ENCODE peak calls at places on chromosomes 16 and 17, in eight cellular contexts. K is ovary, U is IMR-90, L is body of pancreas, Q is esophagus squamous epithelium, E is lower leg skin, I is sigmoid colon, D is esophagus muscularis mucosa. S is an unnamed sample.

GRCh38 chr17:83203073-83203471 is 123.7 kb downstream of the METRNL start:
- DNase-seq in K (peak), U (peak), L (peak), Q (no peak), E (peak), I (peak), D (no peak), S (peak)

GRCh38 chr17:10171057-10171456 is 27.3 kb downstream of the GAS7 start:
- DNase-seq in K (peak), U (no peak), L (peak), Q (no peak), E (peak), I (peak), D (no peak), S (no peak)

GRCh38 chr17:64411999-64412771 is 21.5 kb upstream of the PECAM1 start:
- DNase-seq in K (peak), U (no peak), L (peak), Q (no peak), E (peak), I (peak), D (no peak), S (no peak)

GRCh38 chr16:85928411-85928820 is 29.5 kb downstream of the IRF8 start:
- DNase-seq in K (peak), U (peak), L (peak), Q (no peak), E (no peak), I (peak), D (no peak), S (no peak)

GRCh38 chr17:58176200-58176599 is 9.4 kb downstream of the OR4D2 start:
- DNase-seq in K (no peak), U (peak), L (no peak), Q (no peak), E (no peak), I (no peak), D (no peak), S (no peak)

GRCh38 chr16:53945996-53946395 is 242.0 kb downstream of the FTO start:
- DNase-seq in K (no peak), U (peak), L (peak), Q (no peak), E (no peak), I (no peak), D (no peak), S (peak)

GRCh38 chr17:76878568-76878967 is 10.4 kb downstream of the MGAT5B start:
- DNase-seq in K (no peak), U (no peak), L (no peak), Q (no peak), E (no peak), I (no peak), D (no peak), S (no peak)

GRCh38 chr17:28938552-28938951 is 12.8 kb downstream of the PHF12 start:
- DNase-seq in K (no peak), U (no peak), L (no peak), Q (no peak), E (no peak), I (no peak), D (no peak), S (no peak)

GRCh38 chr17:76561332-76561731 is 21.5 kb downstream of the PRCD start:
- DNase-seq in K (no peak), U (peak), L (no peak), Q (no peak), E (no peak), I (no peak), D (no peak), S (no peak)

GRCh38 chr17:69812240-69812837 is 262.7 kb upstream of the KCNJ16 start:
- DNase-seq in K (no peak), U (no peak), L (no peak), Q (no peak), E (no peak), I (no peak), D (no peak), S (no peak)

GRCh38 chr17:4480929-4481898 is 17.5 kb upstream of the SPNS2 start:
- DNase-seq in K (no peak), U (no peak), L (no peak), Q (no peak), E (no peak), I (no peak), D (no peak), S (no peak)

GRCh38 chr16:74094514-74094913 is 202.1 kb upstream of the PSMD7 start:
- DNase-seq in K (no peak), U (no peak), L (no peak), Q (no peak), E (no peak), I (no peak), D (no peak), S (no peak)

DNA sequence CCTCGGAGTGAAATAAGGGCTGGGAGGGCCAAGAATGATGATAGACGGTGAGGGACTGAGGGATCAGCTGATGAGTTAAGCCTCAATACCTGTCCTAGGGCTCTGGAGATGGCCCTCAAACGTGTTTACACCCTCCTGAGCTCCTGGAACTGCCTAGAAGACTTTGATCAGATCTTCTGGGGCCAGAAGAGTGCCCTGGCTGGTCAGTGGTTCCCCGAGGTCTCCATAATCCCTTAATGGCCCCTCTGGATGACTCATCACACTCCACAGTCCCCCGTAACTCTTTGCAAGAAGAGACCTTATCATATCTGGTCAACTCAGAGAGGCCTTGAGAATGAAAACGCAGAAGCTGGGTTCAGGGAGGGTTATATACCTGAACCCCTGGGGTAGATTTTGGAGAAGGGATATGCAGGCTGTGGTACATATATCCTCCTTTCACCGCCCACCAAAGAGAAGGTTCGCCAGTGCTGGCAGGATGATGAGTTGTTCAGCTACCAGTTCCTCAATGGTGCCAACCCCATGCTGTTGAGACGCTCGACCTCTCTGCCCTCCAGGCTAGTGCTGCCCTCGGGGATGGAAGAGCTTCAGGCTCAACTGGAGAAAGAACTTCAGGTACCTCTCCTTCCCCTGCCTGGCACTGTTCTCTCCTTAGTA is 3.1 kb downstream of the ALOX12 start:
- DNase-seq in K (no peak), U (no peak), L (no peak), Q (no peak), E (no peak), I (no peak), D (no peak), S (no peak)
- TF ChIP-seq POLR2A in K (no peak), U (no peak), L (no peak), Q (no peak), E (no peak), I (no peak), D (no peak), S (no peak)

GRCh38 chr17:67043283-67043682 is 1.1 kb upstream of the CACNG1 start:
- DNase-seq in K (no peak), U (no peak), L (no peak), Q (no peak), E (no peak), I (no peak), D (no peak), S (no peak)
- TF ChIP-seq POLR2A in K (no peak), U (no peak), L (no peak), Q (no peak), E (no peak), I (no peak), D (no peak), S (no peak)

GRCh38 chr16:23432176-23433128 is 20.5 kb downstream of the COG7 start:
- DNase-seq in K (no peak), U (peak), L (no peak), Q (no peak), E (no peak), I (no peak), D (no peak), S (no peak)
- TF ChIP-seq POLR2A in K (no peak), U (no peak), L (no peak), Q (no peak), E (no peak), I (no peak), D (no peak), S (no peak)

GRCh38 chr17:79919164-79919585 is 79.9 kb upstream of the CBX4 start:
- DNase-seq in K (no peak), U (no peak), L (peak), Q (no peak), E (peak), I (peak), D (no peak), S (peak)
- TF ChIP-seq POLR2A in K (no peak), U (no peak), L (peak), Q (no peak), E (no peak), I (no peak), D (no peak), S (no peak)

DNA sequence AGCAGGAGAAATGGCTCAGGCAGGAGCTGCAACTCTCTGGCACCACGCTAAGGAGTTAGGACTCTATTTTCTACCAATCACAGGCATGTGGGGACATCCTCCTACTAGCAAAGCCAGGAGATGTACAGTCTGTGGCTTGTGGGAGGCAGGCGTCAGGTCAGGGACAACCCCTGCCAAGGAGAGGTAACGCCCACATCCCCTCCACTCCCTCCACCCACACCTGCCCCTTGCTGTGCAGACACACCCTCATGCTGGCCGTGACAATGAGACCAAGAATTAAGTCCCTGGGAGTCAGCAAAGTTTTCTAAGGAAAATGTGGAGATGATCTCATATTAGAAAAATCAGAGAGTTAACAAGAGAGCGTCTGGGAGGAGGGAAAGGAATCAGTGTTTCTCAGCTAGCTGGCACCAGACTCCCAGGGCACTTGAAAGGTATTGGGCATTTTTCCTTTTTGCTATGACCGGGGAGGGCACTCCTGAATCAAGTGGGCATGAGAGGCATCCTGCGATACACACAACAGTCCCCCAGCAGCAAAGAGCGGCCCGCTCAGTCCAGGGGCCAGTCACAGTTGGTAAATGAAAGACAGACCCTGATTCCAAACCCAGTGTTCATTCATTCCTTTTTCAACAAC is 87.3 kb upstream of the RPL38 start:
- DNase-seq in K (no peak), U (no peak), L (no peak), Q (no peak), E (no peak), I (no peak), D (no peak), S (peak)
- TF ChIP-seq POLR2A in K (no peak), U (no peak), L (no peak), Q (no peak), E (no peak), I (no peak), D (no peak), S (no peak)

DNA sequence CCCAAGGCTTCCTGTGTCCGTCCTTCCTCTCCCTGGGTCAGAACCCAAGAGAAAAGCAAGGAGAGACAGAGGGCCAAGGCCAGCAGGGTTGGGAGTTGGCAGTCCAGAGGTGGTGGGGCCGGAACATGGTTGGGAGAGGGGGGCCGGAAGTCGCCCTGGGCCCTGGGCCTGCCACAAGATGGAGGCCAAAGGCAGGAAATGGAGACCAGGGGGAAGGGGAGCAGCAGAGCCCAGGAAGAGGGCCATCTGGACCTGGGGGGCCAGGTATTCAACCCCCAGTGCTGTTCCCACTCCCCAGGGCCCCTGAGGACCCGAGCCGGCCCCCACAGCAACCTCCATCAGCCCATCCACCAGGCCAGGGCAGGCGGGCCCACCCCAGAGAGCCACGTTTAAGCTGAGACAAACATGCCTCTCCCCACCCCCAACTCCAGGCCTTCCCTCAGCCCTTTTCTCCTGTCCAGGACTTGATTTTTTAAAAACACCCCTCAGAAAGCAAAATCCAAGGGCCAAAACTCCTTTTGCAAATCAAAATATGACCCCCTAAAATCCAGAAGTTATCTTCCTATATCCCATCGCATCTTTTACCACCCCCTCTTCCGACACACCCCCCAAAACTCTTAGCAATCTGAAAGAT is 4.4 kb upstream of the BCL6B start:
- DNase-seq in K (peak), U (no peak), L (no peak), Q (no peak), E (peak), I (peak), D (no peak), S (no peak)
- TF ChIP-seq POLR2A in K (peak), U (no peak), L (no peak), Q (no peak), E (no peak), I (no peak), D (no peak), S (no peak)